ENCODE peak calls at places on chromosomes 2 and 18, in seven cellular contexts. Z is HCT116, S is H1, U is HepG2, N is K562, T is SK-N-SH, O is GM12878. W is an unnamed sample. For H3K27me3, the result is how much of the 10 kb centered on the place peaks cover.

GRCh38 chr2:69965756-69966447 is 4.5 kb upstream of the ASPRV1 start:
- DNase-seq in Z (no peak), T (no peak), S (no peak), O (no peak), U (no peak), N (no peak), W (no peak)

GRCh38 chr2:20223345-20224190 is 1.4 kb downstream of the SDC1 start:
- DNase-seq in U (peak), S (peak), O (no peak), T (peak), Z (no peak), N (peak), W (no peak)

GRCh38 chr18:76259012-76259568 is 236.0 kb downstream of the ZNF516 start:
- DNase-seq in N (no peak), O (no peak), U (no peak), S (peak), Z (no peak), T (no peak), W (no peak)

GRCh38 chr2:38013158-38013752 is 62.7 kb downstream of the CYP1B1 start:
- DNase-seq in O (no peak), U (no peak), T (no peak), S (no peak), N (no peak), Z (no peak), W (no peak)

GRCh38 chr2:201261471-201261870 is 1.1 kb downstream of the CASP8 start:
- DNase-seq in O (no peak), T (no peak), S (no peak), N (no peak), Z (no peak), U (no peak), W (no peak)

GRCh38 chr18:75127143-75128021 is 81.6 kb downstream of the PTGR3 start:
- DNase-seq in U (peak), O (no peak), S (peak), N (no peak), T (no peak), Z (no peak), W (no peak)

GRCh38 chr2:218983971-218984238 is 1.1 kb downstream of the FEV start:
- DNase-seq in O (no peak), N (no peak), U (no peak), Z (no peak), T (no peak), S (no peak), W (no peak)

GRCh38 chr2:240284503-240285259 is 144.2 kb upstream of the OTOS start:
- DNase-seq in N (no peak), T (no peak), S (no peak), O (no peak), Z (no peak), U (no peak), W (no peak)

GRCh38 chr2:219530048-219530963 is 13.3 kb downstream of the CHPF start:
- DNase-seq in U (peak), Z (peak), O (no peak), N (peak), S (peak), T (peak), W (peak)

GRCh38 chr2:110770696-110771425 is 38.5 kb downstream of the ACOXL start:
- DNase-seq in S (no peak), U (no peak), N (no peak), Z (no peak), T (peak), O (no peak), W (no peak)

GRCh38 chr18:78240091-78240490 is 739.5 kb upstream of the SALL3 start:
- DNase-seq in S (no peak), T (no peak), U (no peak), N (no peak), Z (no peak), O (no peak), W (no peak)

GRCh38 chr2:207231962-207232361 is 66.2 kb upstream of the KLF7 start:
- DNase-seq in Z (no peak), U (no peak), O (no peak), N (no peak), S (no peak), T (no peak), W (no peak)

GRCh38 chr2:106816974-106817373 is 69.0 kb downstream of the ST6GAL2 start:
- DNase-seq in N (no peak), U (no peak), T (no peak), S (no peak), O (no peak), Z (no peak), W (no peak)

GRCh38 chr2:240137596-240138274 is 1.6 kb upstream of the COPS9 start:
- DNase-seq in N (no peak), Z (no peak), O (no peak), T (no peak), S (no peak), U (no peak), W (no peak)

GRCh38 chr2:8247905-8248622 is 433.8 kb upstream of the ID2 start:
- DNase-seq in O (no peak), Z (no peak), S (no peak), U (no peak), N (no peak), T (no peak), W (no peak)

GRCh38 chr2:74179063-74179865 is 585 bp upstream of the MOB1A start:
- DNase-seq in O (no peak), T (no peak), N (no peak), U (no peak), S (peak), Z (no peak), W (no peak)

GRCh38 chr2:44464437-44464836 is 102.7 kb downstream of the CAMKMT start:
- DNase-seq in N (no peak), Z (no peak), S (no peak), T (no peak), O (no peak), U (no peak), W (no peak)

GRCh38 chr2:232348936-232349335 is 29.6 kb upstream of the ALPP start:
- DNase-seq in S (peak), Z (peak), N (no peak), T (no peak), U (no peak), O (no peak), W (no peak)

GRCh38 chr2:212797484-212798205 is 259.0 kb upstream of the ERBB4 start:
- DNase-seq in Z (no peak), N (no peak), U (no peak), O (no peak), S (no peak), T (no peak), W (no peak)

GRCh38 chr18:71995895-71996443 is 548.2 kb downstream of the CBLN2 start:
- DNase-seq in U (no peak), O (no peak), N (no peak), S (no peak), T (no peak), Z (no peak), W (no peak)

GRCh38 chr2:191335875-191336464 is 90.8 kb downstream of the MYO1B start:
- DNase-seq in T (no peak), S (no peak), N (no peak), Z (no peak), O (no peak), U (no peak), W (no peak)

GRCh38 chr2:99682280-99683060 is 192.7 kb upstream of the REV1 start:
- DNase-seq in Z (no peak), O (no peak), S (peak), T (no peak), U (no peak), N (no peak), W (no peak)

GRCh38 chr2:195498839-195499490 is 158.1 kb upstream of the SLC39A10 start:
- DNase-seq in T (no peak), O (no peak), S (no peak), U (no peak), Z (no peak), N (no peak), W (no peak)

GRCh38 chr2:43038720-43039099 is 187.7 kb downstream of the ZFP36L2 start:
- DNase-seq in S (no peak), U (no peak), Z (no peak), N (no peak), T (no peak), O (no peak), W (no peak)

GRCh38 chr2:158211516-158211915 is 109.8 kb downstream of the UPP2 start:
- DNase-seq in Z (no peak), U (no peak), S (no peak), O (no peak), N (no peak), T (no peak), W (no peak)

GRCh38 chr2:154814856-154815255 is 116.4 kb downstream of the KCNJ3 start:
- DNase-seq in U (no peak), Z (no peak), O (no peak), N (no peak), T (no peak), S (no peak), W (no peak)

GRCh38 chr18:53458944-53459580 is 765.4 kb downstream of the MBD2 start:
- DNase-seq in U (no peak), N (no peak), S (peak), Z (no peak), O (no peak), T (no peak), W (no peak)

GRCh38 chr2:190843874-190844699 is 36.5 kb upstream of the GLS start:
- DNase-seq in U (peak), Z (peak), S (no peak), O (peak), T (no peak), N (no peak), W (no peak)

GRCh38 chr2:85888020-85888744 is 608 bp downstream of the ST3GAL5 start:
- DNase-seq in S (no peak), U (no peak), T (peak), Z (no peak), N (no peak), O (no peak), W (no peak)

GRCh38 chr2:120758181-120759048 is 22.7 kb downstream of the GLI2 start:
- DNase-seq in T (no peak), N (no peak), U (no peak), S (no peak), O (no peak), Z (no peak), W (no peak)

GRCh38 chr2:98552499-98553179 is 55.7 kb downstream of the COA5 start:
- DNase-seq in S (no peak), T (no peak), O (no peak), U (no peak), N (no peak), Z (no peak), W (no peak)

GRCh38 chr18:24397131-24397693 is 412 bp downstream of the OSBPL1A start:
- DNase-seq in Z (peak), N (no peak), O (no peak), S (no peak), T (peak), U (no peak), W (no peak)

GRCh38 chr2:133641497-133641896 is 73.2 kb upstream of the NCKAP5 start:
- DNase-seq in S (peak), U (no peak), Z (peak), O (no peak), N (no peak), T (no peak), W (no peak)

GRCh38 chr2:74423226-74424095 is 1.9 kb downstream of the WDR54 start:
- DNase-seq in U (no peak), O (no peak), S (no peak), T (peak), Z (no peak), N (no peak), W (no peak)

GRCh38 chr18:59996370-59996966 is 96.7 kb downstream of the PMAIP1 start:
- DNase-seq in N (peak), Z (peak), O (no peak), T (peak), U (peak), S (no peak), W (no peak)

GRCh38 chr18:13266208-13267100 is 47.9 kb downstream of the LDLRAD4 start:
- DNase-seq in U (no peak), T (no peak), Z (no peak), O (no peak), S (no peak), N (no peak), W (no peak)

GRCh38 chr18:57803119-57803969 is at the start of gene ATP8B1:
- DNase-seq in O (no peak), T (peak), Z (peak), S (peak), N (peak), U (no peak), W (no peak)

GRCh38 chr2:69162121-69162520 is 149.1 kb downstream of the ANTXR1 start:
- DNase-seq in O (no peak), Z (no peak), T (no peak), N (no peak), S (no peak), U (no peak), W (no peak)

GRCh38 chr2:165868211-165868610 is 74.2 kb upstream of the GALNT3 start:
- DNase-seq in N (no peak), T (peak), Z (no peak), U (no peak), O (no peak), S (no peak), W (no peak)

DNA sequence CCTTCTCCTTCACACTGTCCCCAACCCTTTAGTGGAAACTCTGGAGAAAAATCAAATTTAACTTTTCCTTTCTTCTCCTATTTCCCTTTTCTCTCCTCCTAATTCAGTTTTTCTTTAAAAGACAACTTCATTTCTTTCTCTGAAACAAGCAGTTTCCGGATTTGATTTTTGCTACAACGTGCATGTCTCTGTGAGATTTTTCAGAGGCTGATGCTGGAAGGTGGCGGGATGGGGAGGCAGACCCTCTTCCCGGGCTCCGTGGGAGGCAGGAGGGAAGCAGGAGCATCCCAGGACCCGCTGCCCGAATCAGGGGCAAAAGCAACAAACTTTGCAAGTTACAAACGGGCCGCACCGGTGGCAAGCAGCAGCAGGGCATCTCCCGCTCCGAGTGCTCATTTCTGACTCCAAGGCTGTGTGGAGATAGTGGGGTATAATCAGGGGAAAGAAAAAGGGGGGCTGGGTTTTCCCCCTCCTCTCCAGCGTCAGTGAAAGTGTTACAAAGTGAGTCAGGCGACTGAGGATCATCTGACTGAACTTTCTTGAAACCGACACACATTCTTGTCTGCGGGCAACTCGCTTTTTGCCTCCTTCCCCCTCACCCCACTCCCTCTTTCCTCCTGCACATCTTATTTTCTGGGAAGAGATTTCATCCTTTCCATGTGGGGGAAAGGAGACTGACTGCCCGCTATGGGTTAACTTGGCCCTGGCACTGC is 6.4 kb downstream of the ZEB2 start:
- DNase-seq in U (no peak), Z (no peak), S (no peak), N (no peak), O (no peak), T (no peak), W (no peak)
- TF ChIP-seq YY1 in U (no peak), Z (no peak), S (no peak), N (no peak), O (no peak), T (no peak), W (no peak)

DNA sequence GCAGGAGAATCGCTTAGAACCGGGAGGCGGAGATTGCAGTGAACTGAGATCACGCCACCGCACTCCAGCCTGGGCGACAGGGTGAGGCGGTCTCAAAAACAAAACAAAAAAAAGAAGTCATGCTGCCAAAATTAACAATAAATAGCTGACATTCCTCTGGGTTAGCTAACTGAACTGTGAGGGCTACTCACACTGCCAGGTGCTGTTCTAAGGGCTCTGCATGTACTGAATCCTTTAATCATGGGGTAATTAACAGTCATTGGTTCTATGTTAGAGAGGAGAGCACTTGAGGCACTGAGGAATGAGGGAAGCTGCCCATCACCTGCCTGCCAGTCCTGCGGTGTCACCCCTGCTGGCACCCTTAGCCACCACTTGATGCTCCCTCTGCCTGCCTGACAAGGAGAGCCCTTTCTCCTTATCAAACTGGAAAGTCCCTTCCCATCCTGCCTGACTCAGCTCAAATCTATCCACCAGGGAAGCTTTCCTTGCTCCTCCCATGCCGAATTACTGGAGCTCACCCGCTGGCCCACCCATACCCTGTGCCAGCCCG is 73.0 kb upstream of the RIOK3 start:
- DNase-seq in U (no peak), N (no peak), T (no peak), S (no peak), Z (no peak), O (no peak), W (no peak)
- H3K9ac ChIP-seq in U (no peak), N (no peak), T (no peak), S (no peak), Z (no peak), O (no peak), W (no peak)

GRCh38 chr2:216992056-216992455 is 132.2 kb upstream of the TNP1 start:
- DNase-seq in T (no peak), Z (no peak), U (no peak), N (no peak), O (no peak), S (no peak), W (no peak)

GRCh38 chr2:216991563-216991962 is 131.7 kb upstream of the TNP1 start:
- DNase-seq in O (no peak), N (no peak), Z (no peak), T (peak), U (no peak), S (no peak), W (no peak)

GRCh38 chr2:216985658-216986141 is 125.8 kb upstream of the TNP1 start:
- DNase-seq in N (no peak), U (no peak), O (no peak), T (no peak), Z (no peak), S (peak), W (no peak)

GRCh38 chr2:216987176-216987809 is 127.4 kb upstream of the TNP1 start:
- DNase-seq in T (no peak), O (no peak), N (peak), Z (no peak), S (no peak), U (no peak), W (no peak)

DNA sequence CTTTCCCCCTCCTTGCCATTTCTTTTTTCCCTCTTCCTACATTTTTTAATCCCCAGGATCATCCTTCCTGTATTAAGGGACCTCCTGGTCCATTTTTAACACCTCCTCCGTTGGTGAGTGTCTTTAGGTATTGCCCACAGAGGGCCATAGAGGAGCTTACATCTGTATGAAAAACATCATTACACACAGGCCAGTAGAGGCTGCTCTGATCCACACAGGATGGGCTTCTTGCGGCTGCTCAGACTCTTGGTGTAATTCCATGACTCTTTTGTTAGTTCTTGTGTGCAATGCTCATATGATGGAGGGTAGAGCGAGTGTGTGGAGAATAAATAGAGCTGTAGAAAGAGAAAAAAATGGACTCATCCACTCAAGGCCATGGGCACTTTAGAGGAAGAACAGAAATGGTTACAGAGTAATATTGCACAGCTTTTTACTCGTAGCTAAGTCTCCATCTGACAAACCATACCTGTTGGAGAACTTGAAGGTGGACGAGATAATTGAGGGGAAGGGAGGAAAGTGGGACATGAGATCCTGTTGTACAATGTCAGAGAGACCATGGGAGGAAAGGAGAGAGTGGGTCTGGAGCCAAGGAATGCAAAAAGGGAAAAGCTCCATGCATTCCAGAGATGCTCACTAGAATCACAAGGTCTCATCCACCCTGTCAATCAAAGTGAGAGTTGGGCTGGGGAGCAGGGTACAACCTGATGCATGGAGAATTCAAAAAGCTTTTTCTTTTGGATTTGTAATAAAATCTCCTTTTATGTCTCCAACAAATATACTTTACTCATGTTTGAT is 129.7 kb upstream of the TNP1 start:
- DNase-seq in O (no peak), Z (no peak), T (no peak), N (no peak), S (no peak), U (no peak), W (no peak)
- H3K27me3 ChIP-seq in O (under half), Z (half or more), T (under half), N (under half), S (under half), U (under half), W (under half)

DNA sequence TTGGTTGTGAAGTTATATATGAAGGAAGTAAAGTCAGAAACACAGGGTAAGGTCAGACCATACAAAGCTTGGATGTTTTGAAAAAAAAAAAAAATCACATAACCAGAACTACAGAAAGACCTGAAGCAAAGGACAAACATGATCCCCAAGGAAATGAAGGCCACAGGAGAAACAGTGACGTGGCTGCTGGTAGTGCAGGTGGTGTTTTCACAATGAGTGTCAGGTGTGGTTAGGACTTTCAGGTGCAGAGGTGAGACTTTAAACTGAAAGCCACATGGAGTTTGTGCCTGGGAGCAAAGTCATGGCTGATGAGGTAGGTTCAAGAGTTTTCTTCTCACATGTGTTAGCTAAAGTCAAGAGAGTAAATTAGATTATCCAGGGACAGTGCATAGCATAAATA is 270.7 kb downstream of the PIEZO2 start:
- DNase-seq in O (peak), U (no peak), N (no peak), S (no peak), Z (no peak), T (no peak), W (no peak)
- TF ChIP-seq YY1 in O (peak), U (no peak), N (no peak), S (no peak), Z (no peak), T (no peak), W (no peak)

GRCh38 chr2:105376789-105377231 is 22.0 kb downstream of the FHL2 start:
- DNase-seq in O (no peak), S (no peak), N (no peak), Z (no peak), T (no peak), U (no peak), W (no peak)
- H3K9ac ChIP-seq in O (no peak), S (no peak), N (no peak), Z (no peak), T (no peak), U (no peak), W (no peak)

GRCh38 chr2:46439582-46439981 is 39.8 kb upstream of the TMEM247 start:
- DNase-seq in O (no peak), U (peak), S (no peak), N (peak), Z (no peak), T (no peak), W (no peak)
- H3K27me3 ChIP-seq in O (under half), U (under half), S (under half), N (under half), Z (under half), T (under half), W (under half)

GRCh38 chr18:48882379-48882778 is 68.4 kb downstream of the SMAD7 start:
- DNase-seq in U (no peak), N (no peak), Z (no peak), T (no peak), S (no peak), O (no peak), W (no peak)
- TF ChIP-seq YY1 in U (no peak), N (no peak), Z (no peak), T (no peak), S (no peak), O (no peak), W (no peak)

GRCh38 chr2:160871096-160871495 is 289.1 kb upstream of the TANK start:
- DNase-seq in Z (no peak), U (no peak), N (no peak), T (no peak), S (no peak), O (no peak), W (no peak)
- H3K9ac ChIP-seq in Z (no peak), U (no peak), N (no peak), T (no peak), S (no peak), O (no peak), W (no peak)

W was measured in NT2/D1.